ENCODE peak calls at places on chromosomes 7 and 10, in six cellular contexts. X is CD8-positive, alpha-beta memory T cell; O is lung; L is adrenal gland; P is CD4-positive, alpha-beta memory T cell; N is lower lobe of right lung. E is an unnamed sample.

GRCh38 chr10:33199731-33200130 is 134.7 kb downstream of the NRP1 start:
- DNase-seq in N (no peak), X (no peak), L (no peak), P (no peak), O (no peak), E (peak; percentile 34)

GRCh38 chr7:94374231-94374630 is 20.5 kb upstream of the COL1A2 start:
- DNase-seq in P (no peak), L (peak; percentile 52), O (peak; percentile 59), N (peak; percentile 54), X (no peak), E (no peak)

GRCh38 chr7:116810267-116811116 is 51.9 kb upstream of the CAPZA2 start:
- DNase-seq in N (no peak), X (no peak), P (no peak), O (no peak), L (no peak), E (no peak)

GRCh38 chr7:131249003-131249402 is 78.7 kb upstream of the MKLN1 start:
- DNase-seq in N (peak; percentile 54), P (no peak), X (no peak), O (peak; percentile 77), L (peak; percentile 93), E (no peak)

GRCh38 chr10:77586719-77587423 is 50.7 kb downstream of the KCNMA1 start:
- DNase-seq in P (no peak), O (peak; percentile 36), N (peak; percentile 70), X (no peak), L (no peak), E (no peak)

GRCh38 chr10:16952610-16953009 is 135.4 kb upstream of the RSU1 start:
- DNase-seq in O (no peak), L (no peak), X (no peak), P (no peak), N (no peak), E (no peak)

GRCh38 chr7:34354906-34355305 is 303.1 kb upstream of the NPSR1 start:
- DNase-seq in X (no peak), N (no peak), P (no peak), O (no peak), L (no peak), E (no peak)

GRCh38 chr7:155753446-155753965 is 58.8 kb downstream of the SHH start:
- DNase-seq in X (no peak), O (no peak), L (no peak), N (no peak), P (no peak), E (no peak)

GRCh38 chr7:17233643-17234397 is 64.6 kb upstream of the AHR start:
- DNase-seq in O (no peak), P (peak; percentile 87), X (peak; percentile 73), N (no peak), L (no peak), E (no peak)

GRCh38 chr10:58206251-58206650 is 61.4 kb downstream of the IPMK start:
- DNase-seq in O (no peak), P (no peak), L (no peak), N (no peak), X (no peak), E (no peak)

GRCh38 chr7:17939111-17939669 is 1.1 kb downstream of the SNX13 start:
- DNase-seq in N (no peak), O (no peak), X (no peak), P (no peak), L (no peak), E (no peak)

DNA sequence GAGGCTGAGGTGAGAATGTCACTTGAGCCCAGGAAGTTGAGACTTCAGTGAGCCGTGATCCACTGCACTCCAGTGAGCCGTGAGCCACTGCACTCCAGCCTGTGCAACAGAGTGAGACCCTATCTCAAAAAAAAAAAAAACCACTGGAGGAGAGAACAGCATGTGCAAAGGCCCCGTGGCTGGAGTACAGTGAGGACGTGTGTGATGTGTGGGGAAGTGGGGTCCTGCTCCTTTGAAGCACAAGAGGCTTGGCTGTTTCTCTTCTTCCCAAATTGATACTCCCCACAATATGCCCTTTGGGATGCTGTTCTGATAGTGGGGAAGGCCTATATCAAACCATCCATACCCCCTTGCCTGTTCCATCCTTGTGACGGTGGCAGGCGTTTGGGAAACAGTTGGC is 68.2 kb downstream of the C10orf105 start:
- DNase-seq in N (no peak), O (no peak), P (no peak), L (no peak), X (no peak), E (no peak)
- H3K4me3 ChIP-seq in N (no peak overlapping the region), O (no peak overlapping the region), P (no peak overlapping the region), L (no peak overlapping the region), X (no peak overlapping the region), E (no peak overlapping the region)

GRCh38 chr7:12719978-12720377 is 32.5 kb downstream of the ARL4A start:
- DNase-seq in X (no peak), O (no peak), P (no peak), N (no peak), L (no peak), E (no peak)
- H3K4me3 ChIP-seq in X (no peak overlapping the region), O (no peak overlapping the region), P (no peak overlapping the region), N (no peak overlapping the region), L (no peak overlapping the region), E (no peak overlapping the region)

DNA sequence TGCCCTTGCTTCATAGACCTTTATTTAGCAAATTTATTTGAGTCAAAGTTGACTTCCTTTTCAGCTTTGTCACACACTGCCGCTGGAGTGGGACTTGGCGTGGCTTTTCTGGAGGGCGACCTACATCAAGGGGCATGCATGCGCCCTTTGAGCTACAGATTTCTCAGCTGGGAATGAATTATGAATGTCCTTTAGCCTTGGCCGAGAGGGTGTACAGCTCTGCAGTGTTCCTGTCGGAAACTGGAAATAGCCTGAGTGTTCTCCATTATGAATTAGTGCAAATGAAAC is 79.7 kb downstream of the GLRX3 start:
- DNase-seq in O (no peak), L (no peak), P (no peak), N (no peak), X (no peak), E (no peak)
- H3K4me3 ChIP-seq in O (no peak overlapping the region), L (no peak overlapping the region), P (no peak overlapping the region), N (no peak overlapping the region), X (no peak overlapping the region), E (no peak overlapping the region)

GRCh38 chr7:30474893-30475292 is 3.7 kb downstream of the NOD1 start:
- DNase-seq in L (no peak), P (no peak), N (no peak), O (no peak), X (no peak), E (no peak)
- H3K4me3 ChIP-seq in L (no peak overlapping the region), P (no peak overlapping the region), N (no peak overlapping the region), O (no peak overlapping the region), X (no peak overlapping the region), E (no peak overlapping the region)

GRCh38 chr10:61764486-61764885 is 101.8 kb downstream of the CABCOCO1 start:
- DNase-seq in L (no peak), N (no peak), P (no peak), X (no peak), O (no peak), E (no peak)

GRCh38 chr10:61763778-61764177 is 101.0 kb downstream of the CABCOCO1 start:
- DNase-seq in O (no peak), N (no peak), P (no peak), L (no peak), X (no peak), E (no peak)

GRCh38 chr10:61766927-61767326 is 104.2 kb downstream of the CABCOCO1 start:
- DNase-seq in L (no peak), N (no peak), O (no peak), P (no peak), X (no peak), E (no peak)

GRCh38 chr10:61761825-61762217 is 99.1 kb downstream of the CABCOCO1 start:
- DNase-seq in O (no peak), L (no peak), P (no peak), N (no peak), X (no peak), E (no peak)

DNA sequence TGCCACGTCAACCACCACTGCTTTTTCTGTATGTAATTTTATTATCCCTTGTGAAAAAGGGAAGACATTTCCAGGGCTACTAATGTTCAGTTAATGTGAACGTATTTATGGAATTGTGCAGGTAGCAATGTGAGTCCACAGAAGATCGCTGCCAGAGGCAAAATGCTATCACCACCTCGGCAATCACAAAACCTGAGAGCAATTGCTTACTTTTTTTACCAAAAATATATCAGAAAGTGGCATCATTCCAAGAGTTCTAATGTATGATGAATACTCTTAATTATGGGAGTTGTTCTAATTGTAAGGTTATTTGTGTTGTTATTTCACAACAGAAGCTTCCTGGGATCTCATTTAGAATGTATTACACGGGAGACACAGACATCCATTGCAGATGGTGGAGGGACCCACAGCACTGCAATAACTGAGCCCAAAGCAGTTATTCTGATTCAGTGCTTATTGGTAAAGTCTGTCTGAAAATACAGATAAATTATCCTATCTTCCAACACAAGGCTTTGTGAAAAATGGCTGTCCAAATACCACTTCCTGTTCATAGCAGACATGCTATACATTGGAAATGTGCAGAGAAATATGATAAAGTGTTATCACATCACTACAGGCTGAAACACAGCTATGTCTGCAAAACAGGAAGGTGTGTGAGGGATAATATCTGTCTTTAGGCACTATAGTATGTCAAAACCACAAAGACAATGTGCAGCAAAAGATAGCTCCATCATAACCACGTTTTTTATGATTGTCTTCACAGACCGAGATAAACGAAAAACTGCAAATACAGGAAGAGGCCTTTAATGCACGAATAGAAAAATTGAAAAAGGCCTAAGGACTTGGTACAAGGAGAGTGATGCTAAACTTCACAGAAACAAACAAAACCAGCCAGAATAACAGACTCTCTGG is 102.7 kb downstream of the CABCOCO1 start:
- DNase-seq in N (no peak), X (no peak), P (no peak), L (no peak), O (no peak), E (no peak)
- H3K4me3 ChIP-seq in N (no peak overlapping the region), X (no peak overlapping the region), P (no peak overlapping the region), L (no peak overlapping the region), O (no peak overlapping the region), E (peak overlapping the region; percentile 8)

GRCh38 chr7:132504851-132505250 is 71.4 kb downstream of the PLXNA4 start:
- DNase-seq in P (no peak), N (no peak), O (no peak), L (no peak), X (no peak), E (peak; percentile 40)
- H3K4me3 ChIP-seq in P (no peak overlapping the region), N (no peak overlapping the region), O (no peak overlapping the region), L (no peak overlapping the region), X (no peak overlapping the region), E (no peak overlapping the region)

GRCh38 chr10:4343091-4343490 is 482.9 kb upstream of the AKR1E2 start:
- DNase-seq in O (no peak), X (no peak), P (no peak), L (no peak), N (no peak), E (no peak)

GRCh38 chr10:4343798-4344370 is 482.1 kb upstream of the AKR1E2 start:
- DNase-seq in L (no peak), O (no peak), X (no peak), P (no peak), N (no peak), E (no peak)

GRCh38 chr10:4346257-4346656 is 479.8 kb upstream of the AKR1E2 start:
- DNase-seq in O (no peak), X (no peak), P (no peak), N (no peak), L (no peak), E (no peak)

GRCh38 chr10:4345842-4346241 is 480.2 kb upstream of the AKR1E2 start:
- DNase-seq in L (no peak), O (no peak), N (no peak), P (no peak), X (no peak), E (no peak)

GRCh38 chr10:4344544-4344994 is 481.4 kb upstream of the AKR1E2 start:
- DNase-seq in P (no peak), X (no peak), N (peak; percentile 68), O (peak; percentile 70), L (peak; percentile 35), E (no peak)
- H3K4me3 ChIP-seq in P (no peak overlapping the region), X (no peak overlapping the region), N (no peak overlapping the region), O (no peak overlapping the region), L (no peak overlapping the region), E (no peak overlapping the region)

GRCh38 chr10:132132391-132132841 is 54.3 kb upstream of the DPYSL4 start:
- DNase-seq in N (peak; percentile 39), O (no peak), L (no peak), X (peak; percentile 39), P (no peak), E (peak; percentile 14)
- H3K4me3 ChIP-seq in N (no peak overlapping the region), O (no peak overlapping the region), L (no peak overlapping the region), X (no peak overlapping the region), P (no peak overlapping the region), E (no peak overlapping the region)